ENCODE peak calls at places on chromosome 19, in seven cellular contexts. B is gastrocnemius medialis, W is tibial nerve, Z is heart left ventricle, U is A549, Q is adrenal gland, F is stomach. E is an unnamed sample.

GRCh38 chr19:46862504-46862835 is 1.7 kb downstream of the ARHGAP35 start:
- DNase-seq in B (no peak), W (no peak), Z (no peak), U (no peak), Q (no peak), F (no peak), E (no peak)

GRCh38 chr19:48636859-48637448 is at the start of gene DBP:
- DNase-seq in B (peak; percentile 79), W (no peak), Z (peak; percentile 75), U (peak; percentile 79), Q (no peak), F (peak; percentile 45), E (peak; percentile 93)

GRCh38 chr19:45352062-45352461 is 11.5 kb downstream of the KLC3 start:
- DNase-seq in B (no peak), W (no peak), Z (no peak), U (no peak), Q (no peak), F (no peak), E (no peak)

GRCh38 chr19:52190679-52191293 is 934 bp downstream of the PPP2R1A start:
- DNase-seq in B (peak; percentile 41), W (no peak), Z (peak; percentile 67), U (no peak), Q (peak; percentile 81), F (peak; percentile 29), E (no peak)

GRCh38 chr19:10138879-10139795 is 19.4 kb upstream of the EIF3G start:
- DNase-seq in B (no peak), W (no peak), Z (no peak), U (no peak), Q (no peak), F (no peak), E (no peak)

GRCh38 chr19:9057505-9058258 is 29.2 kb upstream of the OR1M1 start:
- DNase-seq in B (no peak), W (no peak), Z (no peak), U (no peak), Q (no peak), F (no peak), E (no peak)

GRCh38 chr19:45340232-45340898 is at the start of gene KLC3:
- DNase-seq in B (no peak), W (no peak), Z (no peak), U (peak; percentile 26), Q (no peak), F (peak; percentile 75), E (no peak)

GRCh38 chr19:1970003-1970805 is 29.2 kb downstream of the CSNK1G2 start:
- DNase-seq in B (no peak), W (no peak), Z (no peak), U (no peak), Q (no peak), F (no peak), E (no peak)

GRCh38 chr19:38247734-38248268 is 8.4 kb downstream of the PPP1R14A start:
- DNase-seq in B (no peak), W (no peak), Z (no peak), U (no peak), Q (peak; percentile 82), F (no peak), E (no peak)

GRCh38 chr19:1065606-1066109 is 1.3 kb upstream of the ARHGAP45 start:
- DNase-seq in B (no peak), W (no peak), Z (no peak), U (no peak), Q (no peak), F (no peak), E (no peak)

GRCh38 chr19:18265611-18265981 is 8.7 kb downstream of the IQCN start:
- DNase-seq in B (no peak), W (no peak), Z (no peak), U (no peak), Q (no peak), F (no peak), E (no peak)

GRCh38 chr19:1251503-1252220 is 3.3 kb downstream of the MIDN start:
- DNase-seq in B (peak; percentile 79), W (no peak), Z (peak; percentile 91), U (no peak), Q (peak; percentile 76), F (no peak), E (peak; percentile 59)

GRCh38 chr19:10454267-10454666 is 33.9 kb downstream of the PDE4A start:
- DNase-seq in B (no peak), W (no peak), Z (no peak), U (no peak), Q (no peak), F (no peak), E (no peak)

DNA sequence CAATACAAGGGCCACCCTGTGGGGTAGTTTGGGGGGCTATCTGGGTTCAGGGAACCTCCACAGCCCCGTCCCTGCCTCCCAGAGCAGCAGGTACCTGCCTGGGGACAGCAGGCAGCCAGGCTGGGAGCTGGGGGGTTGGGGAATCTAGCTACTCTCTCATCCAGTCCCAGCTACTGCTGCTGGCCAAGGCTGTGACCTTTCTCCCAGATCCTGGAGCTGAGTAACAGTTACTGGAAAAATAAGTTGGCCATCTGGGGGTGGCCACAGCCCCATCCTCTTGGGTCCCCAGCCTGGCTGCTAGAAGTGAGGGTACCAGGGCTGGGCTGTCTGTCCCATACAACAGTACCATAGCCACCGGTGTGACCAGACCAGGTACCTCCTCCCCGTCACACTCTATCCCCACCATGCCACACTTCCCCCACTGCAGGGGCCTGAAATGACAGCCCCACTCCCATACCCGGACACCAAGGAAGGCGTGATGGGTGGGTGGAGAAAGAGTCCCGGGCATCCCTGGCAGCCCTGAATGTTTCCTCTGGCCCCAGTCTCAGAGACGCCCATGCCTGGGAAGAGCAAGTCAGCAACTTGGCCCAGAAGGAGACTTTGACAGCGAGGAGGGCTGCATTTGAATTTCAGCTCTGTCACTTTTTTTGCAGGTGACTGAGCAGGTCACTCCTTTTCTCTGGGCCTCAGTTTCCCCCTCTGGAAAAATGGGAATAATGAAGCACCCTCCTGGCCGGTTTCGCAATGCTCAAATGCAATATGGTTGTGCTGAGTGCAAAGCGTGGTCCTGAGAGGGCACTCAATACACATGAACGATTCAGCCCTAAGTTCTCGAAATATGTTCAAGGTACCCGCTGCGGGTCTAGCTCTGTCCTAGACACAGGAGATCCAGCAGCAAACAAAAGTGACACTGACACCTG is 30.7 kb upstream of the NFIC start:
- DNase-seq in B (peak; percentile 78), W (peak; percentile 35), Z (peak; percentile 71), U (no peak), Q (peak; percentile 86), F (peak; percentile 77), E (no peak)
- TF ChIP-seq POLR2A in B (no peak), W (no peak), Z (no peak), U (no peak), Q (no peak), F (no peak), E (no peak)

GRCh38 chr19:35166100-35167063 is 11.8 kb downstream of the FXYD5 start:
- DNase-seq in B (no peak), W (no peak), Z (no peak), U (no peak), Q (no peak), F (no peak), E (no peak)
- H3K9me3 ChIP-seq in B (peaks cover 6% of the 10 kb centered on the region), W (no peaks in the 10 kb centered on the region), Z (peaks cover 43% of the 10 kb centered on the region), U (peaks cover 50% of the 10 kb centered on the region), Q (peaks cover 7% of the 10 kb centered on the region), F (peaks cover 51% of the 10 kb centered on the region), E (peaks cover 39% of the 10 kb centered on the region)

GRCh38 chr19:11721681-11722080 is 17.1 kb downstream of the ZNF823 start:
- DNase-seq in B (no peak), W (no peak), Z (no peak), U (no peak), Q (no peak), F (no peak), E (no peak)

DNA sequence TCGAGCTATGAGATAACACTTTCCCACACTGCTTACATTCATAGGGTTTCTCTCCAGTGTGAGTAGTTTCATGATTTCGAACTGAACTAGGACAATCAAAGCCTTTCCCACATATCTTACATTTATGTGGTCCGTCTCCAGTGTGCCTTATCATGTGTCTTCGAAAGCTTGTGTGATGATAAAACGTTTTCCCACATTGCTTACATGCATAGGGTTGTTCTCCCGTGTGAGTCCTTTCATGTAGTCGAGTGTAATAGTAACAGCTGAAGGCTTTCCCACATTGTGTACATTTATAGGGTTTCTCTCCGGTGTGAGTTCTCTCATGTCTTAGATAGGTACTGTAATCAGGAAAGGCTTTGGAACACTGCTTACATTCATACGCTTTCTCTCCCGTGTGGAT is 16.3 kb downstream of the ZNF823 start:
- DNase-seq in B (no peak), W (no peak), Z (no peak), U (no peak), Q (no peak), F (no peak), E (no peak)
- H3K4me3 ChIP-seq in B (no peak overlapping the region), W (no peak overlapping the region), Z (no peak overlapping the region), U (no peak overlapping the region), Q (no peak overlapping the region), F (no peak overlapping the region), E (no peak overlapping the region)

DNA sequence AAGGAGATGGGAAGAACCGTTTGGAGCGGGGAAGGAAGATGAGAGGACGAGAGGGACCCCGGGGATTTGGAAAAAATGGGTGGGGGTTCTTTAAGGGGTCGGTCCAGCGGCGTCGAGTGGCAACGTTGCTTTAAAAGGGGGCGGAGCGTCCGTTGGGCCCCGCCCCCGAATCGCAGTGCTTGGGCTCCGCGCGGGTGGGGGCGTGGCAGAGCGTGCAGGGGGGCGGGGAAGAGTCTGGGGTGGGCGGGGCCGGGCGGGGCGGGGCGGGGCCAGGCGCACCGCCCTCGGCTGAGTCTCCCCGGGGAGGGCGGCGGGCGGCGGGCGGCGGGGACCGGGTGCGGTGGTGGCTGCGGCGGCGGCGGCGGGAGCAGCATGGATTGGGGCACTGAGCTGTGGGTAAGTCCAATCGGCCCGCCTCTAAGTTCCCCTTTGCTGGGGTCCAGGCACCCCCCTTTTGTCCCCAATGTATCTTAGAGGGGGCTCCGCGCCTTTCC is at the start of gene TRIP10:
- DNase-seq in B (peak; percentile 86), W (peak; percentile 86), Z (peak; percentile 94), U (peak; percentile 65), Q (peak; percentile 91), F (peak; percentile 90), E (peak; percentile 40)
- TF ChIP-seq POLR2A in B (peak; percentile 88), W (peak; percentile 50), Z (no peak), U (peak; percentile 22), Q (peak; percentile 42), F (no peak), E (no peak)

DNA sequence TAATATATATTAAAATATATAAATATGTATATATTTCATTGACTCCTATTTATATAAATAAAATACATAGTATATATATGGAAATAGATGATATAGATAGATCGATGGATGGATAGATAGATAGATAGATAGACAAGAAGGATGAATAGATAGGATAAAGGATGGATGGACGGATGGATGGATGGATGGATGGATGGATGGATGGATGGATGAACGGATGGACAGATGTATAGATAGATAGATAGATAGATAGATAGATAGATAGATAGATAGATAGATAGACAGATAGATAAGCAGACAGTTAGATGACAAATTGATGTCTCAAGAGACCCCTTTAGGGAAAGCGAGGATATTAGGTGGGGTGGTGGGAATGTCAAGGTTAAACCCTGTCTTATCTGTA is 15.1 kb downstream of the CYP4F11 start:
- DNase-seq in B (no peak), W (no peak), Z (no peak), U (no peak), Q (no peak), F (no peak), E (no peak)
- H3K9me3 ChIP-seq in B (no peaks in the 10 kb centered on the region), W (no peaks in the 10 kb centered on the region), Z (peaks cover 11% of the 10 kb centered on the region), U (peaks cover 2% of the 10 kb centered on the region), Q (peaks cover 7% of the 10 kb centered on the region), F (peaks cover 14% of the 10 kb centered on the region), E (peaks cover 16% of the 10 kb centered on the region)

DNA sequence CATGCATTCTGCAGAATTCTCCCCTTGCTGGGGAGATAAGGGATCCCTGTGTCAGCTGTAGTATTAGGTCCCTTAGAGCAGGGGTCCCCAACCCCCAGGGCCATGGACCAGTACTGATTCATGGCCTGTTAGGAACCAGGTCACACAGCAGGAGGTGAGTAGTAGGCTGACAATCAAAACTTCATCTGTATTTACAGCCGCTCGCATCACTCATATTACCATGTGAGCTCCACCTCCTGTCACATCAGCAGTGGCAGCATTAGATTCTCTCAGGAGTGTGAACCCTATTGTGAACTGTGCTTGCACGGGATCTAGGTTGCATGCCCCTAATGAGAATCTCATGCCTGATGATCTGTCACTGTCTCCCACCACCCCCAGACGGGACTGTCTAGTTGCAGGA is 37.9 kb downstream of the CPAMD8 start:
- DNase-seq in B (no peak), W (no peak), Z (no peak), U (no peak), Q (no peak), F (no peak), E (no peak)
- H3K4me3 ChIP-seq in B (no peak overlapping the region), W (no peak overlapping the region), Z (no peak overlapping the region), U (no peak overlapping the region), Q (no peak overlapping the region), F (no peak overlapping the region), E (no peak overlapping the region)